ENCODE peak calls at places on chromosome 11, in seven cellular contexts. X is OCI-LY7, L is fibroblast of lung, T is WTC11, R is heart left ventricle, A is activated B cell treated with CpG ODN at 0.5 μM for 24 hours, P is RWPE1. S is an unnamed sample.

GRCh38 chr11:120675171-120675570 is 163.6 kb downstream of the GRIK4 start:
- DNase-seq in X (no peak), L (peak), T (no peak), R (no peak), A (no peak), P (no peak), S (no peak)

GRCh38 chr11:34002420-34002819 is 49.1 kb upstream of the CAPRIN1 start:
- DNase-seq in X (no peak), L (no peak), T (no peak), R (no peak), A (no peak), P (no peak), S (peak)

GRCh38 chr11:64150481-64151239 is 15.3 kb downstream of the MACROD1 start:
- DNase-seq in X (no peak), L (no peak), T (no peak), R (peak), A (no peak), P (no peak), S (no peak)

GRCh38 chr11:46642627-46643335 is 25.4 kb downstream of the ATG13 start:
- DNase-seq in X (no peak), L (no peak), T (no peak), R (no peak), A (no peak), P (peak), S (no peak)

GRCh38 chr11:120807414-120808150 is 216.3 kb upstream of the TBCEL start:
- DNase-seq in X (no peak), L (peak), T (no peak), R (no peak), A (no peak), P (peak), S (no peak)

GRCh38 chr11:100865443-100865842 is 178.4 kb downstream of the ARHGAP42 start:
- DNase-seq in X (no peak), L (no peak), T (no peak), R (no peak), A (no peak), P (no peak), S (no peak)

GRCh38 chr11:59263225-59263894 is 50.6 kb upstream of the MPEG1 start:
- DNase-seq in X (peak), L (no peak), T (peak), R (no peak), A (peak), P (no peak), S (no peak)

GRCh38 chr11:63277345-63277943 is 34.0 kb upstream of the SLC22A25 start:
- DNase-seq in X (peak), L (no peak), T (no peak), R (no peak), A (no peak), P (no peak), S (no peak)

GRCh38 chr11:113796663-113797259 is 17.2 kb downstream of the CLDN25 start:
- DNase-seq in X (peak), L (peak), T (no peak), R (no peak), A (no peak), P (peak), S (no peak)

GRCh38 chr11:65662802-65663633 is at the start of gene RELA:
- DNase-seq in X (peak), L (peak), T (peak), R (peak), A (peak), P (peak), S (peak)

GRCh38 chr11:59145534-59145933 is 2.9 kb downstream of the FAM111A start:
- DNase-seq in X (no peak), L (no peak), T (no peak), R (no peak), A (no peak), P (peak), S (no peak)

GRCh38 chr11:132077416-132077815 is 707.0 kb downstream of the NTM start:
- DNase-seq in X (no peak), L (no peak), T (no peak), R (no peak), A (no peak), P (no peak), S (no peak)

GRCh38 chr11:94602430-94603372 is 35.5 kb downstream of the PIWIL4 start:
- DNase-seq in X (peak), L (peak), T (peak), R (peak), A (no peak), P (peak), S (peak)

GRCh38 chr11:57217053-57217452 is 20.0 kb downstream of the APLNR start:
- DNase-seq in X (no peak), L (no peak), T (no peak), R (peak), A (no peak), P (no peak), S (no peak)

GRCh38 chr11:12531020-12531419 is 143.2 kb upstream of the TEAD1 start:
- DNase-seq in X (no peak), L (no peak), T (no peak), R (no peak), A (no peak), P (no peak), S (no peak)

GRCh38 chr11:13942908-13943505 is 19.5 kb upstream of the SPON1 start:
- DNase-seq in X (no peak), L (peak), T (no peak), R (no peak), A (no peak), P (peak), S (no peak)

GRCh38 chr11:47852053-47852452 is 3.9 kb upstream of the NUP160 start:
- DNase-seq in X (no peak), L (no peak), T (no peak), R (no peak), A (no peak), P (no peak), S (no peak)

GRCh38 chr11:72723508-72723907 is 28.7 kb downstream of the ARAP1 start:
- DNase-seq in X (no peak), L (no peak), T (no peak), R (no peak), A (no peak), P (no peak), S (no peak)

GRCh38 chr11:47765086-47765485 is 2.1 kb downstream of the FNBP4 start:
- DNase-seq in X (peak), L (peak), T (no peak), R (no peak), A (no peak), P (no peak), S (no peak)

GRCh38 chr11:96001037-96001436 is 77.1 kb upstream of the MTMR2 start:
- DNase-seq in X (no peak), L (peak), T (no peak), R (peak), A (no peak), P (no peak), S (no peak)

GRCh38 chr11:126511475-126512115 is 156.1 kb downstream of the ST3GAL4 start:
- DNase-seq in X (no peak), L (no peak), T (no peak), R (no peak), A (no peak), P (no peak), S (no peak)

GRCh38 chr11:26901162-26901561 is 92.8 kb upstream of the FIBIN start:
- DNase-seq in X (no peak), L (peak), T (no peak), R (no peak), A (no peak), P (no peak), S (no peak)

GRCh38 chr11:57458410-57459111 is 1.8 kb upstream of the RTN4RL2 start:
- DNase-seq in X (peak), L (no peak), T (peak), R (peak), A (peak), P (no peak), S (peak)

GRCh38 chr11:112795142-112795815 is 165.9 kb upstream of the NCAM1 start:
- DNase-seq in X (peak), L (peak), T (peak), R (no peak), A (no peak), P (peak), S (peak)

GRCh38 chr11:34501962-34502361 is 11.6 kb downstream of the ELF5 start:
- DNase-seq in X (no peak), L (no peak), T (no peak), R (no peak), A (no peak), P (no peak), S (no peak)

GRCh38 chr11:105507496-105508254 is 102.2 kb upstream of the GRIA4 start:
- DNase-seq in X (no peak), L (no peak), T (no peak), R (no peak), A (no peak), P (no peak), S (no peak)

GRCh38 chr11:110250168-110250567 is 46.2 kb downstream of the RDX start:
- DNase-seq in X (no peak), L (no peak), T (no peak), R (no peak), A (no peak), P (no peak), S (no peak)

GRCh38 chr11:26227311-26227710 is 104.6 kb upstream of the ANO3 start:
- DNase-seq in X (peak), L (peak), T (no peak), R (no peak), A (no peak), P (peak), S (no peak)

GRCh38 chr11:70445091-70445490 is 46.8 kb downstream of the CTTN start:
- DNase-seq in X (no peak), L (no peak), T (no peak), R (no peak), A (no peak), P (no peak), S (no peak)

GRCh38 chr11:8256271-8257002 is 7.2 kb downstream of the LMO1 start:
- DNase-seq in X (no peak), L (no peak), T (no peak), R (no peak), A (no peak), P (no peak), S (no peak)

GRCh38 chr11:20488352-20488751 is 100.8 kb downstream of the PRMT3 start:
- DNase-seq in X (no peak), L (peak), T (no peak), R (no peak), A (no peak), P (no peak), S (no peak)

GRCh38 chr11:69640260-69640994 is 529 bp upstream of the CCND1 start:
- DNase-seq in X (no peak), L (no peak), T (no peak), R (peak), A (no peak), P (no peak), S (peak)

GRCh38 chr11:6319879-6320410 is 356 bp downstream of the CAVIN3 start:
- DNase-seq in X (no peak), L (peak), T (peak), R (peak), A (no peak), P (peak), S (peak)

GRCh38 chr11:7520981-7521487 is 7.2 kb downstream of the PPFIBP2 start:
- DNase-seq in X (peak), L (no peak), T (no peak), R (no peak), A (no peak), P (no peak), S (no peak)

GRCh38 chr11:130115218-130115617 is 44.4 kb upstream of the ST14 start:
- DNase-seq in X (no peak), L (peak), T (no peak), R (no peak), A (no peak), P (no peak), S (no peak)

GRCh38 chr11:130114281-130114680 is 44.6 kb downstream of the APLP2 start:
- DNase-seq in X (peak), L (no peak), T (no peak), R (no peak), A (no peak), P (no peak), S (no peak)

GRCh38 chr11:130118165-130118564 is 41.4 kb upstream of the ST14 start:
- DNase-seq in X (peak), L (no peak), T (no peak), R (no peak), A (no peak), P (no peak), S (no peak)

GRCh38 chr11:130112071-130112830 is 42.6 kb downstream of the APLP2 start:
- DNase-seq in X (no peak), L (peak), T (no peak), R (no peak), A (no peak), P (no peak), S (no peak)

GRCh38 chr11:130114726-130115125 is 44.9 kb upstream of the ST14 start:
- DNase-seq in X (peak), L (no peak), T (no peak), R (no peak), A (no peak), P (no peak), S (no peak)
- TF ChIP-seq CTCF in X (peak), L (no peak), T (no peak), R (no peak), A (no peak), P (no peak), S (no peak)

GRCh38 chr11:2826679-2827056 is 58.9 kb downstream of the CDKN1C start:
- DNase-seq in X (no peak), L (no peak), T (no peak), R (no peak), A (no peak), P (no peak), S (peak)

GRCh38 chr11:2825886-2826678 is 59.5 kb downstream of the CDKN1C start:
- DNase-seq in X (no peak), L (peak), T (no peak), R (peak), A (no peak), P (peak), S (peak)

GRCh38 chr11:2824851-2825250 is 60.7 kb downstream of the CDKN1C start:
- DNase-seq in X (no peak), L (no peak), T (no peak), R (no peak), A (no peak), P (no peak), S (peak)

GRCh38 chr11:2827256-2827655 is 58.3 kb downstream of the CDKN1C start:
- DNase-seq in X (no peak), L (peak), T (no peak), R (no peak), A (no peak), P (no peak), S (no peak)

GRCh38 chr11:2825261-2825885 is 60.2 kb downstream of the CDKN1C start:
- DNase-seq in X (no peak), L (peak), T (no peak), R (peak), A (no peak), P (peak), S (peak)
- TF ChIP-seq CTCF in X (no peak), L (no peak), T (no peak), R (peak), A (no peak), P (no peak), S (no peak)

DNA sequence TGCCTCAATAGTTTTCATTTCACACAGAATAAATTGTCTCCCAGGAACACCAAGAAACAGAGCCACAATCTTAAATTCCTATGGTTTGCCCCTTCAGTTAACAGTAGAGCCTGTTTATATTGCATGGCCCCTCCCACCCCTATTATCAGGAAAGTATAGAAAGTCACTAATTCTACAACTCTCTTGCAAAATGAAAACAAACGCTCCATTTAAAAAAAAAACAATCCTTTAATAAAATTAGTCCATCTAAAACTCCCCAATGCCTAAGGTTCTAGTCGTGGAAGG is 8.0 kb downstream of the DPAGT1 start:
- DNase-seq in X (no peak), L (no peak), T (no peak), R (no peak), A (no peak), P (no peak), S (no peak)
- TF ChIP-seq CTCF in X (no peak), L (no peak), T (no peak), R (no peak), A (no peak), P (no peak), S (no peak)

GRCh38 chr11:1706634-1707400 is 9.8 kb downstream of the KRTAP5-6 start:
- DNase-seq in X (no peak), L (no peak), T (peak), R (no peak), A (no peak), P (no peak), S (no peak)
- TF ChIP-seq CTCF in X (peak), L (no peak), T (no peak), R (peak), A (no peak), P (no peak), S (no peak)

DNA sequence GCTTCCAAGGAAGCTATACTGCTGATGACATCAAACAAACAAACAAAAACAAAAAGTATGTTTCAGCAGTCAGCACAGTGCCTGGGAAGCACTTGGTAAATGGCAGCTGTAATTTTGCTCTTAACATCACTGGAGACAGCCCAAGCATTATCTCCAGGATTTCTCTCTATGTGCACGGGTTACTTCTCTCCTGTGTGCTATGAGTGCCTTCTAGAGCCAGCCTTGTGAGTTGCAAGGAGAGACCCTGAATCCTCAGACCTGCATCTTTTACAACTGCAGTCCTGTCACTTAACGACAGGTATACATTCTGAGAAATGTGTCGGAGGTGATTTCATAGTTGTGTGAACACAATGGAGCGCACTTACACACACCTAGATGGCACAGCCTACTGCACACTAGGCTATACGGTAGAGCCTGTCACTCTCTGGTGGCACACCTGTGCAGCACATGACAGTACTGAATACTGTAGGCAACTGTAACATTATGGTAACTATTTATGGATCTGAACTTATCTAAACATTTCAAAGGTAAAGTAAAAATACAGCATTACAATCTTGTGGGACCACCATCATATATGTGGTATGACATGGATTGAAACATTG is 662.5 kb upstream of the B3GAT1 start:
- DNase-seq in X (no peak), L (peak), T (no peak), R (no peak), A (no peak), P (no peak), S (no peak)
- TF ChIP-seq CTCF in X (no peak), L (no peak), T (no peak), R (no peak), A (no peak), P (no peak), S (no peak)

S was measured in glutamatergic neuron.